ENCODE peak calls at places on chromosomes 3 and 15, in six cellular contexts. P is activated naive CD8-positive, alpha-beta T cell treated with anti-CD3 and anti-CD28 coated beads, Interleukin-2, amount 50 U/mL, for 24 hours; K is Caki2; V is fibroblast of the conjunctiva; D is NCI-H774; Y is amniotic stem cell. I is an unnamed sample.

GRCh38 chr3:172152869-172153268 is 113.5 kb downstream of the FNDC3B start:
- DNase-seq in Y (peak), P (no peak), D (no peak), V (no peak), K (no peak), I (no peak)

GRCh38 chr3:4674216-4674615 is 181.1 kb downstream of the ITPR1 start:
- DNase-seq in Y (no peak), V (no peak), P (no peak), D (no peak), K (no peak), I (no peak)

GRCh38 chr3:119294402-119294888 is 262 bp downstream of the ARHGAP31 start:
- DNase-seq in P (peak), D (no peak), Y (no peak), V (no peak), K (peak), I (peak)

GRCh38 chr15:69308949-69309348 is 10.2 kb downstream of the PAQR5 start:
- DNase-seq in D (no peak), V (no peak), Y (no peak), P (no peak), K (no peak), I (no peak)

GRCh38 chr15:83585770-83586169 is 68.2 kb upstream of the ADAMTSL3 start:
- DNase-seq in K (no peak), V (no peak), D (no peak), P (no peak), Y (no peak), I (no peak)

GRCh38 chr3:170437696-170438407 is 19.2 kb downstream of the CLDN11 start:
- DNase-seq in P (no peak), V (no peak), K (peak), D (no peak), Y (no peak), I (no peak)

GRCh38 chr15:94844533-94845390 is 613.4 kb downstream of the MCTP2 start:
- DNase-seq in D (peak), K (peak), V (no peak), P (peak), Y (no peak), I (no peak)

GRCh38 chr15:98123834-98124233 is 163.3 kb downstream of the ARRDC4 start:
- DNase-seq in Y (no peak), K (no peak), P (no peak), D (no peak), V (no peak), I (no peak)

GRCh38 chr15:98692213-98692612 is 43.9 kb downstream of the IGF1R start:
- DNase-seq in P (no peak), V (no peak), D (no peak), Y (no peak), K (no peak), I (no peak)

GRCh38 chr3:172106989-172107388 is 67.6 kb downstream of the FNDC3B start:
- DNase-seq in V (no peak), P (peak), Y (no peak), D (no peak), K (no peak), I (peak)

GRCh38 chr3:114451051-114451451 is 157.2 kb downstream of the TIGIT start:
- DNase-seq in D (no peak), P (no peak), V (no peak), Y (no peak), K (no peak), I (no peak)

GRCh38 chr3:149437286-149437685 is 37.2 kb upstream of the TM4SF4 start:
- DNase-seq in K (no peak), D (no peak), Y (no peak), V (no peak), P (no peak), I (no peak)

GRCh38 chr15:100032358-100033080 is 299.3 kb upstream of the LYSMD4 start:
- DNase-seq in Y (no peak), V (no peak), K (no peak), P (no peak), D (no peak), I (no peak)

GRCh38 chr3:188264231-188265213 is 110.6 kb downstream of the LPP start:
- DNase-seq in D (no peak), P (no peak), V (no peak), K (no peak), Y (no peak), I (no peak)

GRCh38 chr3:127211118-127212060 is 18.5 kb downstream of the PRR23E start:
- DNase-seq in K (no peak), V (no peak), Y (no peak), D (no peak), P (no peak), I (no peak)

GRCh38 chr3:101638262-101638745 is 38.6 kb downstream of the ZBTB11 start:
- DNase-seq in P (no peak), K (no peak), Y (no peak), D (no peak), V (no peak), I (no peak)

GRCh38 chr3:189677667-189678066 is 46.5 kb downstream of the TP63 start:
- DNase-seq in K (no peak), V (no peak), P (no peak), Y (no peak), D (no peak), I (no peak)

GRCh38 chr15:65372787-65373067 is 5.1 kb downstream of the IGDCC3 start:
- DNase-seq in P (no peak), V (no peak), D (no peak), K (no peak), Y (no peak), I (no peak)

I was measured in head of caudate nucleus.